ENCODE peak calls at places on chromosomes 13 and 19, in seven cellular contexts. G, H, J, D, F, Z and N are unnamed samples.

GRCh38 chr19:6378498-6378897 is 2.8 kb upstream of the PSPN start:
- DNase-seq in J (no peak), Z (no peak), G (no peak), H (no peak), D (no peak), F (no peak), N (no peak)

GRCh38 chr19:4620675-4621074 is 18.6 kb upstream of the TNFAIP8L1 start:
- DNase-seq in G (no peak), Z (no peak), F (no peak), H (no peak), D (no peak), J (no peak), N (no peak)

GRCh38 chr13:80382576-80382975 is 41.6 kb upstream of the SPRY2 start:
- DNase-seq in D (no peak), Z (no peak), H (no peak), J (no peak), F (no peak), G (no peak), N (no peak)

GRCh38 chr19:2491130-2491801 is 15.3 kb downstream of the GADD45B start:
- DNase-seq in D (no peak), F (no peak), G (no peak), J (no peak), H (no peak), Z (no peak), N (no peak)

GRCh38 chr19:50432658-50433057 is at the start of gene MYBPC2:
- DNase-seq in J (no peak), H (no peak), D (no peak), G (no peak), F (no peak), Z (no peak), N (no peak)

GRCh38 chr19:50377051-50377441 is 789 bp downstream of the NR1H2 start:
- DNase-seq in H (no peak), D (peak), F (no peak), J (no peak), G (peak), Z (peak), N (peak)

GRCh38 chr13:99370476-99371272 is 63.5 kb upstream of the GPR183 start:
- DNase-seq in H (no peak), F (no peak), D (no peak), Z (no peak), G (no peak), J (no peak), N (no peak)

GRCh38 chr13:74243637-74244526 is 109.7 kb upstream of the KLF12 start:
- DNase-seq in Z (no peak), D (no peak), J (no peak), H (no peak), G (no peak), F (no peak), N (no peak)

GRCh38 chr13:101150998-101151397 is 265.3 kb downstream of the NALCN start:
- DNase-seq in Z (no peak), G (no peak), H (no peak), F (no peak), D (no peak), J (no peak), N (no peak)

GRCh38 chr19:5585461-5586299 is 17.9 kb upstream of the TINCR start:
- DNase-seq in G (no peak), J (no peak), D (no peak), Z (peak), F (no peak), H (no peak), N (peak)

GRCh38 chr19:29845576-29846176 is 33.9 kb downstream of the CCNE1 start:
- DNase-seq in Z (peak), G (no peak), H (no peak), F (no peak), D (peak), J (no peak), N (peak)

GRCh38 chr13:99931462-99931861 is 40.1 kb downstream of the ZIC5 start:
- DNase-seq in G (no peak), H (no peak), D (no peak), F (no peak), Z (no peak), J (no peak), N (no peak)

GRCh38 chr19:57240311-57241090 is at the start of gene ZNF805:
- DNase-seq in J (peak), F (peak), G (peak), H (peak), D (peak), Z (peak), N (peak)

GRCh38 chr13:20873348-20873747 is 29.2 kb downstream of the XPO4 start:
- DNase-seq in H (no peak), J (no peak), F (no peak), D (no peak), Z (no peak), G (no peak), N (no peak)

GRCh38 chr13:70568571-70568970 is 460.3 kb upstream of the KLHL1 start:
- DNase-seq in F (no peak), Z (peak), D (peak), G (no peak), J (no peak), H (no peak), N (no peak)

GRCh38 chr19:13078897-13079541 is 23.6 kb downstream of the LYL1 start:
- DNase-seq in D (no peak), F (no peak), H (no peak), Z (no peak), J (no peak), G (peak), N (peak)

GRCh38 chr13:113110048-113110851 is 4.7 kb downstream of the F7 start:
- DNase-seq in D (no peak), J (no peak), G (peak), H (no peak), F (no peak), Z (no peak), N (no peak)

GRCh38 chr19:46722421-46723022 is 5.6 kb upstream of the PRKD2 start:
- DNase-seq in H (no peak), J (no peak), F (no peak), Z (no peak), G (no peak), D (no peak), N (no peak)

GRCh38 chr19:6480843-6481415 is 658 bp downstream of the DENND1C start:
- DNase-seq in J (no peak), Z (no peak), D (no peak), G (no peak), H (no peak), F (no peak), N (no peak)

GRCh38 chr19:12865746-12866415 is 15.4 kb downstream of the DNASE2 start:
- DNase-seq in F (no peak), G (no peak), Z (no peak), J (no peak), H (no peak), D (no peak), N (no peak)

GRCh38 chr13:28347456-28348371 is 147.2 kb downstream of the FLT1 start:
- DNase-seq in H (no peak), G (no peak), D (no peak), Z (peak), F (no peak), J (no peak), N (no peak)

GRCh38 chr13:33017410-33017929 is 1.2 kb downstream of the KL start:
- DNase-seq in G (peak), J (peak), Z (peak), F (no peak), D (peak), H (no peak), N (no peak)

GRCh38 chr19:37905936-37906867 is at the start of gene WDR87:
- DNase-seq in D (peak), F (peak), Z (peak), H (no peak), J (no peak), G (no peak), N (no peak)

GRCh38 chr19:4326837-4327251 is 11.8 kb downstream of the STAP2 start:
- DNase-seq in F (no peak), D (no peak), G (no peak), J (no peak), H (no peak), Z (peak), N (peak)

GRCh38 chr13:37647038-37647650 is 48.6 kb upstream of the POSTN start:
- DNase-seq in D (no peak), H (no peak), Z (no peak), G (no peak), J (no peak), F (no peak), N (no peak)

GRCh38 chr13:51961493-51962403 is 49.5 kb downstream of the ATP7B start:
- DNase-seq in Z (no peak), D (no peak), H (no peak), G (no peak), F (no peak), J (no peak), N (no peak)

GRCh38 chr13:36858285-36858684 is 39.3 kb downstream of the RFXAP start:
- DNase-seq in D (peak), H (no peak), F (no peak), G (no peak), J (no peak), Z (peak), N (no peak)

GRCh38 chr19:7917292-7918061 is 2.7 kb upstream of the SNAPC2 start:
- DNase-seq in J (no peak), D (peak), H (no peak), F (no peak), Z (no peak), G (no peak), N (peak)

GRCh38 chr19:49224856-49225255 is 67.3 kb downstream of the TRPM4 start:
- DNase-seq in F (peak), H (no peak), Z (peak), J (no peak), D (peak), G (no peak), N (no peak)

GRCh38 chr13:110832531-110832930 is 82.3 kb downstream of the ANKRD10 start:
- DNase-seq in F (no peak), J (no peak), G (no peak), H (no peak), Z (no peak), D (no peak), N (no peak)

GRCh38 chr13:42821437-42821836 is 40.1 kb downstream of the FAM216B start:
- DNase-seq in D (no peak), H (no peak), G (no peak), Z (no peak), F (no peak), J (no peak), N (no peak)

GRCh38 chr13:41291246-41291645 is 19.8 kb upstream of the NAA16 start:
- DNase-seq in J (no peak), F (no peak), D (no peak), G (no peak), Z (no peak), H (no peak), N (no peak)

GRCh38 chr19:55460670-55461258 is 678 bp downstream of the ISOC2 start:
- DNase-seq in D (peak), J (peak), Z (peak), F (no peak), G (peak), H (peak), N (peak)

GRCh38 chr13:98171806-98172569 is 5.1 kb downstream of the RNF113B start:
- DNase-seq in Z (no peak), F (no peak), D (no peak), H (no peak), J (peak), G (no peak), N (peak)
- H3K4me3 ChIP-seq in Z (no peak), F (no peak), D (no peak), H (peak), J (peak), G (peak), N (no peak)

GRCh38 chr19:45097776-45098520 is 5.0 kb downstream of the PPP1R37 start:
- DNase-seq in F (no peak), H (no peak), D (peak), G (peak), Z (peak), J (no peak), N (no peak)
- TF ChIP-seq POLR2A in F (no peak), H (no peak), D (no peak), G (no peak), Z (no peak), J (no peak), N (no peak)

GRCh38 chr19:27793128-27793643 is 1419.8 kb downstream of the UQCRFS1 start:
- DNase-seq in D (peak), J (peak), H (no peak), G (peak), Z (peak), F (peak), N (no peak)
- TF ChIP-seq EP300 in D (no peak), J (no peak), H (no peak), G (no peak), Z (no peak), F (no peak), N (no peak)

DNA sequence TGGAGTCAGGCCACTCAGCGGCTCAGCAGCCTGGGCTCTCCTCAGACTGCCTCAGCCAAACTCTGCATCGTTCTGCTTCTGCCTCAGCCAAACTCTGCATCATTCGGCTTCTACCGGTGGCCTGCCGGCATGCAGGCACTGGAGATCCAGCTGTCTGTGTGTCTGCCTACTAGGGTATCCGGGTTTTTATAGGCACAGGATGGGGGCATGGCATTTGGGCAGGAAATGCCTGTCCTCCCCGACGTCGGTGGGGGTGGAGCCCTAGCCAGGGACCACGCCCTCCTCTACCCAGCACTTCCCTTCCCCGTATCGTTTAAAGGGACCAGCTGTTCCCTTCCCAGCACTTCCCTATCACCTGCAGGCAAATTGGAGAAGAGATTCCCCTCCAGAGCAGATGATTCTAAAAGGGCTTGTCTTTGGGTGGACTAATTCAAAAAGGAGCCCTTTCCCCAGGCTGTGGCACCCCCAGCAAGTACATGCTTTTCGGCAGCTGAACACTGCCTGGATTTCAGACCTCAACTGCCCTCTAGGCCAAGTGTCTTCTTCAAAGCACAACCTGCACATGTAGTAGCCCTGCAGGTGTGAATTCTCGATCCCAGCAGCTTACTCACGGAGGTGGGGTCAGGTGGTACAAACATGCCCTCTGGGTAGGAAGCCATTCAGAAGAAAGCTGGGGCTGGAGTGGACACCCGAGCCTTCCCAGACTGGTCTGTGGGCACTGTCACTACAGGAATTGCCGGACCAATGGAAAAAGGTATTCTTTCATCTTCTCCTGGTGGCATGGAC is 25.5 kb upstream of the GPR12 start:
- DNase-seq in G (peak), F (no peak), Z (no peak), D (no peak), J (no peak), H (no peak), N (no peak)
- H3K4me3 ChIP-seq in G (no peak), F (peak), Z (no peak), D (no peak), J (peak), H (no peak), N (no peak)

GRCh38 chr13:76330216-76330615 is 556.0 kb downstream of the KCTD12 start:
- DNase-seq in F (no peak), J (no peak), D (no peak), G (no peak), H (no peak), Z (no peak), N (no peak)

GRCh38 chr13:76330756-76331155 is 555.4 kb downstream of the KCTD12 start:
- DNase-seq in H (no peak), D (no peak), G (no peak), F (no peak), Z (no peak), J (no peak), N (no peak)

GRCh38 chr13:76331948-76332712 is 554.1 kb downstream of the KCTD12 start:
- DNase-seq in J (no peak), H (no peak), G (no peak), D (no peak), Z (no peak), F (no peak), N (no peak)

GRCh38 chr13:76329004-76329403 is 557.2 kb downstream of the KCTD12 start:
- DNase-seq in G (no peak), H (no peak), J (no peak), F (no peak), Z (no peak), D (no peak), N (no peak)

GRCh38 chr13:76326343-76326742 is 559.9 kb downstream of the KCTD12 start:
- DNase-seq in Z (no peak), D (no peak), H (no peak), G (no peak), F (no peak), J (no peak), N (no peak)
- TF ChIP-seq POLR2A in Z (no peak), D (no peak), H (no peak), G (no peak), F (no peak), J (no peak), N (no peak)

DNA sequence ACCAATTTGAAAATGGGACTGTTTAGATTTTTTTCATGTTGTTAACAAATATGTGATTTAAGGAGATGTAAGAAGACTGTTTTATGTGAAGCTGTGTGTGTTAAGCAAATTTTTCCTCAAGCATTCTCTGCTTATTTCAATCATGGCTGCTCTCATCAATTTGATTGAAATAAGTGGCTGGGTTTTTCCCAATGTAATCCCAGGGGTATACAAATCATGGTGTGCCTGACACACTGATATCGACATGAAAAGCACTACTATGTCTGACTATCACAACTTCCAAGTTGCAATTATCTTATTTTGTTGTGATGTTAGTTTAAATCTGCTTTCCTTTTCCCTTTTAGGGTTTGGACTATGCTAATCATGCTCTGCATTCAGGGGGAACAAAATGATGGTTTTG is 283.7 kb downstream of the HS6ST3 start:
- DNase-seq in Z (no peak), D (no peak), J (no peak), H (no peak), F (no peak), G (no peak), N (no peak)
- TF ChIP-seq EP300 in Z (no peak), D (no peak), J (no peak), H (no peak), F (no peak), G (no peak), N (no peak)

GRCh38 chr19:33224694-33225457 is 774 bp downstream of the SLC7A10 start:
- DNase-seq in F (no peak), J (no peak), Z (no peak), H (no peak), G (no peak), D (no peak), N (no peak)
- H3K4me3 ChIP-seq in F (peak), J (peak), Z (no peak), H (peak), G (peak), D (peak), N (no peak)

GRCh38 chr13:66994097-66994496 is 236.0 kb downstream of the PCDH9 start:
- DNase-seq in G (peak), Z (peak), J (peak), H (no peak), D (peak), F (peak), N (no peak)
- TF ChIP-seq POLR2A in G (no peak), Z (no peak), J (no peak), H (no peak), D (no peak), F (no peak), N (no peak)